ENCODE peak calls at places on chromosomes 7 and 10, in seven cellular contexts. Q is posterior vena cava, L is natural killer cell, B is HEK293T, K is HCT116, D is stromal cell of bone marrow, R is C1 segment of cervical spinal cord. J is an unnamed sample.

GRCh38 chr10:83012866-83013265 is 1126.4 kb upstream of the GHITM start:
- DNase-seq in Q (no peak), L (no peak), B (no peak), K (no peak), D (no peak), R (no peak), J (no peak)

GRCh38 chr10:17782921-17783665 is 26.1 kb upstream of the MRC1 start:
- DNase-seq in Q (no peak), L (no peak), B (no peak), K (no peak), D (no peak), R (no peak), J (no peak)

GRCh38 chr7:130352335-130353074 is 7.9 kb downstream of the CPA5 start:
- DNase-seq in Q (peak), L (no peak), B (no peak), K (no peak), D (peak), R (no peak), J (no peak)

GRCh38 chr7:101162551-101163280 is 2.7 kb downstream of the VGF start:
- DNase-seq in Q (no peak), L (no peak), B (peak), K (no peak), D (no peak), R (no peak), J (no peak)

GRCh38 chr10:117277675-117278074 is 36.8 kb downstream of the SLC18A2 start:
- DNase-seq in Q (no peak), L (no peak), B (no peak), K (no peak), D (no peak), R (no peak), J (no peak)

GRCh38 chr7:124701955-124702354 is 63.6 kb downstream of the GPR37 start:
- DNase-seq in Q (no peak), L (no peak), B (peak), K (no peak), D (no peak), R (no peak), J (no peak)

GRCh38 chr10:458466-458865 is 231.0 kb downstream of the DIP2C start:
- DNase-seq in Q (no peak), L (no peak), B (no peak), K (no peak), D (no peak), R (no peak), J (no peak)

GRCh38 chr7:11706666-11707605 is 125.1 kb downstream of the THSD7A start:
- DNase-seq in Q (no peak), L (no peak), B (no peak), K (no peak), D (no peak), R (no peak), J (no peak)

GRCh38 chr7:153457796-153458195 is 594.4 kb upstream of the DPP6 start:
- DNase-seq in Q (no peak), L (no peak), B (no peak), K (no peak), D (no peak), R (no peak), J (no peak)

GRCh38 chr10:80829562-80829961 is 291.9 kb downstream of the SH2D4B start:
- DNase-seq in Q (no peak), L (no peak), B (no peak), K (no peak), D (no peak), R (no peak), J (no peak)

GRCh38 chr7:91945476-91945875 is 4.8 kb downstream of the AKAP9 start:
- DNase-seq in Q (no peak), L (no peak), B (no peak), K (no peak), D (peak), R (no peak), J (no peak)

GRCh38 chr10:844552-844951 is 87.0 kb downstream of the LARP4B start:
- DNase-seq in Q (no peak), L (no peak), B (no peak), K (no peak), D (no peak), R (no peak), J (no peak)

GRCh38 chr10:103855424-103855823 is at the start of gene SH3PXD2A:
- DNase-seq in Q (peak), L (no peak), B (peak), K (no peak), D (no peak), R (no peak), J (no peak)